ENCODE peak calls at places on chromosomes 4 and X, in eight cellular contexts. E is Peyer's patch, R is transverse colon, Y is lower leg skin, H is A549, D is breast epithelium, U is heart left ventricle, M is GM12878. S is an unnamed sample.

GRCh38 chr4:107148922-107149321 is 112.8 kb upstream of the DKK2 start:
- DNase-seq in M (no peak), E (no peak), H (no peak), Y (no peak), U (no peak), R (no peak), D (no peak), S (no peak)

GRCh38 chrX:65690057-65690855 is 22.8 kb downstream of the MSN start:
- DNase-seq in U (no peak), E (no peak), H (no peak), R (no peak), M (no peak), Y (no peak), D (no peak), S (peak)

GRCh38 chrX:17814557-17814956 is 46.5 kb downstream of the RAI2 start:
- DNase-seq in E (no peak), R (no peak), H (no peak), M (no peak), D (no peak), U (no peak), Y (no peak), S (no peak)

GRCh38 chr4:188023682-188024081 is 28.1 kb downstream of the ZFP42 start:
- DNase-seq in H (no peak), U (no peak), D (no peak), M (no peak), E (no peak), Y (no peak), R (no peak), S (no peak)

GRCh38 chr4:186701273-186701672 is 22.4 kb downstream of the FAT1 start:
- DNase-seq in D (peak), R (no peak), Y (no peak), H (no peak), U (no peak), E (no peak), M (no peak), S (no peak)

GRCh38 chrX:1629244-1629643 is 14.4 kb downstream of the ASMT start:
- DNase-seq in U (no peak), M (no peak), Y (no peak), R (no peak), E (no peak), H (no peak), D (no peak), S (no peak)

GRCh38 chr4:56272003-56272402 is 115.3 kb downstream of the AASDH start:
- DNase-seq in H (no peak), Y (no peak), D (no peak), U (no peak), M (no peak), R (peak), E (no peak), S (no peak)

GRCh38 chr4:27007507-27007906 is 146.9 kb downstream of the STIM2 start:
- DNase-seq in R (no peak), Y (no peak), M (no peak), D (no peak), H (no peak), U (no peak), E (no peak), S (no peak)

GRCh38 chr4:47425628-47426027 is 37.9 kb downstream of the COMMD8 start:
- DNase-seq in U (no peak), R (no peak), M (no peak), D (no peak), Y (no peak), E (no peak), H (no peak), S (no peak)

GRCh38 chr4:94534401-94535312 is 82.9 kb downstream of the PDLIM5 start:
- DNase-seq in D (no peak), M (peak), H (no peak), R (no peak), Y (no peak), E (no peak), U (no peak), S (no peak)

GRCh38 chrX:506341-506740 is 119.6 kb upstream of the PPP2R3B start:
- DNase-seq in Y (no peak), R (no peak), H (no peak), U (no peak), E (no peak), D (no peak), M (no peak), S (no peak)

GRCh38 chr4:99735822-99736221 is 78.2 kb upstream of the C4orf54 start:
- DNase-seq in M (no peak), U (no peak), D (no peak), Y (no peak), E (no peak), H (no peak), R (no peak), S (no peak)

GRCh38 chr4:131499139-131499873 is 1649.8 kb upstream of the PCDH10 start:
- DNase-seq in D (no peak), Y (no peak), U (no peak), R (no peak), E (no peak), M (no peak), H (no peak), S (no peak)

GRCh38 chr4:157043131-157043530 is 32.8 kb upstream of the GLRB start:
- DNase-seq in E (no peak), H (no peak), M (no peak), R (no peak), Y (no peak), D (no peak), U (no peak), S (no peak)

GRCh38 chrX:72100051-72100755 is 31.5 kb downstream of the RTL5 start:
- DNase-seq in R (no peak), D (no peak), U (no peak), M (no peak), E (no peak), Y (no peak), H (no peak), S (no peak)

GRCh38 chr4:118400362-118400761 is 47.6 kb upstream of the PRSS12 start:
- DNase-seq in R (no peak), U (no peak), E (no peak), Y (no peak), H (no peak), D (no peak), M (no peak), S (no peak)

GRCh38 chrX:23898412-23898959 is 9.3 kb downstream of the APOO start:
- DNase-seq in Y (no peak), R (no peak), E (no peak), U (no peak), H (no peak), M (no peak), D (no peak), S (no peak)

GRCh38 chr4:81040175-81040659 is 9.7 kb downstream of the BMP3 start:
- DNase-seq in R (no peak), Y (no peak), H (no peak), U (no peak), M (no peak), D (no peak), E (no peak), S (no peak)

GRCh38 chrX:32687379-32687778 is 524.0 kb downstream of the DMD start:
- DNase-seq in H (no peak), Y (no peak), E (no peak), R (no peak), M (no peak), D (no peak), U (no peak), S (no peak)

GRCh38 chr4:147981305-147981704 is 249.4 kb downstream of the ARHGAP10 start:
- DNase-seq in M (peak), H (no peak), Y (no peak), R (no peak), D (no peak), U (no peak), E (no peak), S (no peak)

GRCh38 chr4:15239866-15240265 is 188.0 kb upstream of the C1QTNF7 start:
- DNase-seq in U (peak), E (no peak), R (no peak), Y (peak), M (no peak), H (no peak), D (no peak), S (no peak)

GRCh38 chrX:68848189-68848940 is 19.5 kb downstream of the EFNB1 start:
- DNase-seq in M (no peak), H (no peak), R (peak), E (no peak), U (no peak), D (no peak), Y (no peak), S (no peak)

GRCh38 chr4:126241631-126242030 is 926.9 kb downstream of the FAT4 start:
- DNase-seq in R (no peak), M (no peak), Y (no peak), D (no peak), E (no peak), H (no peak), U (no peak), S (no peak)

GRCh38 chr4:123661080-123661737 is 264.6 kb downstream of the SPRY1 start:
- DNase-seq in Y (no peak), D (no peak), R (no peak), E (no peak), U (no peak), H (peak), M (no peak), S (no peak)

GRCh38 chr4:2721586-2721985 is 34.5 kb downstream of the TNIP2 start:
- DNase-seq in H (no peak), M (no peak), U (no peak), Y (no peak), E (no peak), D (no peak), R (no peak), S (no peak)

GRCh38 chrX:94329182-94329581 is 655.2 kb downstream of the FAM133A start:
- DNase-seq in D (no peak), E (no peak), R (no peak), M (no peak), H (no peak), Y (no peak), U (no peak), S (no peak)

GRCh38 chr4:48974979-48975640 is 11.0 kb upstream of the CWH43 start:
- DNase-seq in H (no peak), R (no peak), U (no peak), D (no peak), M (no peak), Y (no peak), E (no peak), S (no peak)

GRCh38 chrX:79263550-79263949 is 103.6 kb downstream of the ITM2A start:
- DNase-seq in M (no peak), H (no peak), D (no peak), R (no peak), Y (no peak), E (no peak), U (no peak), S (no peak)

GRCh38 chr4:78644744-78645330 is 93.3 kb downstream of the ANXA3 start:
- DNase-seq in R (peak), M (no peak), U (peak), H (peak), D (peak), E (peak), Y (peak), S (no peak)

GRCh38 chrX:45187731-45188130 is 12.9 kb downstream of the DIPK2B start:
- DNase-seq in H (no peak), M (no peak), D (no peak), Y (no peak), R (no peak), U (no peak), E (no peak), S (no peak)

GRCh38 chr4:137203601-137204000 is 328.7 kb downstream of the PCDH18 start:
- DNase-seq in U (no peak), M (no peak), D (no peak), Y (no peak), H (no peak), E (no peak), R (no peak), S (no peak)

GRCh38 chrX:135340827-135341226 is 31.5 kb downstream of the ETDC start:
- DNase-seq in M (no peak), R (no peak), D (no peak), U (no peak), Y (no peak), E (no peak), H (no peak), S (no peak)

GRCh38 chr4:99998062-99998880 is 48.2 kb upstream of the H2AZ1 start:
- DNase-seq in Y (no peak), D (no peak), E (no peak), U (no peak), H (peak), M (peak), R (no peak), S (no peak)

GRCh38 chrX:14354541-14354940 is 174.8 kb upstream of the GLRA2 start:
- DNase-seq in U (no peak), R (no peak), H (no peak), E (no peak), Y (no peak), M (no peak), D (no peak), S (no peak)

GRCh38 chr4:45662996-45663395 is 460.9 kb downstream of the GABRG1 start:
- DNase-seq in U (peak), Y (no peak), M (no peak), R (peak), D (no peak), H (no peak), E (no peak), S (no peak)

GRCh38 chr4:38576767-38577166 is 87.2 kb upstream of the KLF3 start:
- DNase-seq in R (no peak), Y (no peak), E (no peak), M (no peak), H (no peak), D (no peak), U (no peak), S (no peak)

GRCh38 chrX:155966876-155967275 is 30.6 kb upstream of the IL9R start:
- DNase-seq in H (peak), E (no peak), D (no peak), Y (no peak), M (peak), U (no peak), R (peak), S (no peak)

GRCh38 chrX:65522739-65523372 is 11.7 kb downstream of the LAS1L start:
- DNase-seq in U (no peak), R (no peak), E (no peak), M (no peak), H (no peak), D (no peak), Y (no peak), S (no peak)

DNA sequence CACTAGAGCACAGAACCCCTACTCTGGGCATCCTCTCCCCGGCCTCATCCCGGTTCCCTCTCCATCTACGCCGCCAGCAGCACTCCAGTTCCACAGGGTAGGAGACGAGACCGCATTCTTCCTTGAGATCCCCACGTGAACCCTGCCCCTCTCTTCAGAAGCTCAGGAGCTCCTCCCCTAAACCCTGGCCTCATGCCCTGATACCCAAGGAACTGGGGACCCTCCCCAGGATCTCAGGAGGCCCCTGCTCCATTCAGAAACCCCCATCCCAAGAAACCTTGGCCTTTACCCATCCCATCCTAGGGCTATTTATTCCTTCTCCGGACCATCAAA is 1.1 kb downstream of the PRICKLE3 start:
- DNase-seq in D (no peak), E (no peak), R (no peak), H (no peak), Y (no peak), U (no peak), M (no peak), S (no peak)
- H3K4me3 ChIP-seq in D (peak), E (peak), R (peak), H (peak), Y (no peak), U (no peak), M (peak), S (peak)

GRCh38 chr4:127782275-127783025 is at the start of gene HSPA4L:
- DNase-seq in D (peak), R (peak), U (peak), E (no peak), M (peak), H (peak), Y (peak), S (peak)
- TF ChIP-seq POLR2A in D (peak), R (peak), U (peak), E (peak), M (peak), H (peak), Y (no peak), S (peak)

GRCh38 chrX:63363788-63364187 is 12.7 kb upstream of the SPIN4 start:
- DNase-seq in R (no peak), E (no peak), D (no peak), Y (no peak), H (no peak), U (no peak), M (no peak), S (no peak)
- H3K4me3 ChIP-seq in R (no peak), E (no peak), D (no peak), Y (no peak), H (no peak), U (no peak), M (no peak), S (no peak)

DNA sequence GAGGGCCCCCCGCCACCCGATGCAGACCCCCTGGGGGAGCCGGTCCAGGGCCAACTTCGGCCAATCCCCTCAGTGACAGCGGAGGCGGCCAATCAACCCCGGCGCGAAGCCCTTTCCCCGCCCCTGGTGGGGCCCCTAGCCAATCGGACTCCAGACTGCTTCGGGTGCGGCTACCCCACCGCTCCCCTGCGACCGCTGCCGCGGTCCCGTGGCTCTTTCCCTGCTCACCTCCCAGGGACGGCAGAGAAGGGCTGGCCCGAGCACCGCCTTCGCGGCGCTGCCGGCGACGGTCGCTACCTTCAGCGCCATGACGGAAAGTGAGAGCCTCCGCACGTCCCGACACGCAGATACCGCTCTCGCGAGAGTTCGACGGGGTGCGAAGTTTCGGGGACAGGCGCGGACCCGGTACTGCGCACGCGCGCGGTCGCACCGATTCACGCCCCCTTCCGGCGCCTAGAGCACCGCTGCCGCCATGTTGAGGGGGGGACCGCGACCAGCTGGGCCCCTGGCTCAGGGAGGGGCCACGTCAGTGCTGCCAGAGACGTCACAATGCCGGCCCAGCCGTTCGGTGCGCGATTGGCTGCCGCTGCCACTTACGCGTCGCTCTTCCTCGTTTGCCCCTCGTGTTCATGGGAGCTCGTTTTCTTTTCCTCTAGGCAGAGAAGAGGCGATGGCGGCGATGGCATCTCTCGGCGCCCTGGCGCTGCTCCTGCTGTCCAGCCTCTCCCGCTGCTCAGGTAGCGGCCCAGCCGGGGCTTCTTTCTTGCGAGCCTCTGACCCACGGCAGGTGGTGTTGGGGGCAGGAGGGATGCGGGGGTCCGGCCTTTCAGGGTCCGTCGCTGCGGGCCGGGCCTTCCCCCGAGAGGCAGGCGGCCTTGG is at the start of the genes IDH3G and SSR4:
- DNase-seq in D (peak), R (peak), E (peak), U (peak), M (peak), Y (peak), H (peak), S (peak)
- TF ChIP-seq POLR2A in D (no peak), R (peak), E (peak), U (peak), M (peak), Y (no peak), H (peak), S (peak)

DNA sequence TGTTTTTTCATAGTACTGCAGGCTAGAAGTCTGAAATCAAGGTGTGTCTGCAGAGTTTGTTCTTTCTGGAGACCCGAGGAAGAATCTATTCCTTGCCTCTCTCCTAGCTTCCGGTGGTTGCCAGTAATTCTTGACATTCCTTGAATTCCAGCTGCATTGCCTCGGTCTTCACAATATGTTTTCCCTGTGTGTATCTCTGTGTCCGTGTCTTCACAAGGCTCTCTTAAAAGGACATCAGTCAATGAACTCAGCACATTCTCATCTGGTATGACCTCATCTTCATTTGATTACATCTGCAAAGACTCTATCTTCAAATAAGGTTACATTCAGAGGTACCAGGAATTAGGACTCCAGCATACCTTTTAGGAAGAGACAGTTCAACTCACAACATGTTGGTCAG is 163.4 kb downstream of the BANK1 start:
- DNase-seq in Y (no peak), U (no peak), E (no peak), H (no peak), D (no peak), M (no peak), R (no peak), S (no peak)
- H3K4me3 ChIP-seq in Y (no peak), U (no peak), E (no peak), H (no peak), D (no peak), M (no peak), R (no peak), S (no peak)

DNA sequence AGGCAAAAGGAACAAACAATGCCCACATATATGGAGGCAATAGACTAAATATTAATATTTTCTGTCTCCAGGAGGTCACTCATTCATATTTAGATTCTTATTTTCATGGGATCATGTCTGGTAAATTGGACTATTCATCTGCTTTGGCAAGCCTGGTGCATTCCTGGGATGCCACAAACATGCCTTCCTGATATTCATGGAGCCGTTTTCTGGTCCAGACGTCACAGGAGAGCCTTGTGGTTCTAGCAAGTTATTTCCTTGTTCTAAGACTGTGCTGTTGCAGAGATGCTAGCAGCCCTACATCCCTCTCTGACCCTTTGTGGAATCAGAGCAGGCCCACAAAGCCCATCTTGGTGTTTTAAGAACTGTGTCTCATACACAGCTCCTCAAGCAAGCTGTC is 16.1 kb upstream of the EXOSC9 start:
- DNase-seq in R (no peak), H (no peak), D (peak), E (no peak), M (no peak), Y (no peak), U (no peak), S (no peak)
- TF ChIP-seq POLR2A in R (no peak), H (no peak), D (no peak), E (no peak), M (no peak), Y (no peak), U (no peak), S (no peak)

DNA sequence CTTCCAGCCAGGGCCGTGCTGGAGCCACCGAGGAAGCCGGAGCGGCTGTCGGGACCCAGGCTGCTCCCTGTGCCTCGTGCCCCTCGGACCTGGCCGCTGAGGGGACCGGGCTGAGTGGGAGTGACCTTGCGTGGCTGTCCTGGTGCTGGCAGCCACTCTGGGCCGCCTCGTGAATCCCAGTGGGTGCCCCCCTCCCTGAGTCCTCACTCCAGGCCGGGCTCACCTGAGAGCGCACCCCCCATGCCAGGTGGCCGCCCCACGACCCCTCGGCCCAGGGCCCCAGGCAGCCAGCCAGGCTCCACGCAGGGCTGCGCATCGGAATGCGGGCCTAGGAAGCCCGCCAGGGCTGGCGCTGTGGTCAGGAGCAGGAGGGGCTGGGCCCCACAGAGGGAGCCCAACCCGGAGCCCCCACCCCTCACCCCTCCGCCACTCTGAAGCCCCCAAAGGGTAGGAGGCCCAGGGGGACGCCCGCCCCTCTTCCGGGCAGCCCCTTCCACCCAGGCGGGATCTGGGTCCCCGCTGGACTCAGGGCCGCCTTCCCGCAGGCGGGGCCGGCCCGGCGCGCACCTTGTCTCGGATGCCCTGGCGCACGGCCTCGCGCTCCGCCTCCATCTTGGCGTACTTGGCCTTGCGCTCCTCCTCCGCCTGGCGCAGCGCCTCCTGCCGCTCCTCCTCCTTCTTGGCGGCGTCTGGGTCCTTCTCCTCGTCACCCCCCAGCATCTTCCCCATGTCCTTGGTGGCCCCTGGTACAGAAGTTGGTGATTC is 33.9 kb downstream of the CPLX1 start:
- DNase-seq in E (no peak), M (no peak), D (peak), R (peak), Y (no peak), H (no peak), U (no peak), S (no peak)
- H3K4me3 ChIP-seq in E (peak), M (peak), D (no peak), R (no peak), Y (no peak), H (no peak), U (no peak), S (no peak)